ENCODE peak calls at places on chromosomes 12 and 14, in nine cellular contexts. G, Z, S, V, K, Q, J, D and H are unnamed samples. For H3K27me3 and H3K4me1, the result is how much of the 10 kb centered on the place peaks cover.

GRCh38 chr12:77407951-77408350 is 342.6 kb upstream of the E2F7 start:
- DNase-seq in G (no peak), Z (no peak), S (no peak), V (no peak), K (no peak), Q (no peak), J (no peak), D (no peak), H (no peak)

GRCh38 chr14:49992901-49993335 is 100.0 kb downstream of the ARF6 start:
- DNase-seq in G (no peak), Z (no peak), S (no peak), V (no peak), K (no peak), Q (peak), J (no peak), D (no peak), H (no peak)

GRCh38 chr12:553216-554000 is 93.7 kb downstream of the B4GALNT3 start:
- DNase-seq in G (no peak), Z (no peak), S (no peak), V (no peak), K (no peak), Q (no peak), J (no peak), D (no peak), H (no peak)

GRCh38 chr12:117038023-117038680 is 61.1 kb downstream of the TESC start:
- DNase-seq in G (no peak), Z (peak), S (no peak), V (no peak), K (no peak), Q (no peak), J (no peak), D (no peak), H (no peak)

GRCh38 chr14:23577004-23577681 is 1.4 kb downstream of the JPH4 start:
- DNase-seq in G (no peak), Z (no peak), S (no peak), V (peak), K (peak), Q (peak), J (no peak), D (no peak), H (peak)

GRCh38 chr12:109458771-109459208 is 18.3 kb downstream of the KCTD10 start:
- DNase-seq in G (no peak), Z (no peak), S (no peak), V (peak), K (peak), Q (peak), J (no peak), D (no peak), H (no peak)

GRCh38 chr12:25653487-25654175 is 100.5 kb upstream of the LMNTD1 start:
- DNase-seq in G (no peak), Z (no peak), S (no peak), V (no peak), K (no peak), Q (no peak), J (no peak), D (no peak), H (peak)

GRCh38 chr12:57491393-57492280 is 3.8 kb downstream of the MARS1 start:
- DNase-seq in G (no peak), Z (no peak), S (no peak), V (peak), K (no peak), Q (no peak), J (no peak), D (no peak), H (no peak)

GRCh38 chr12:121740847-121741246 is 28.3 kb downstream of the TMEM120B start:
- DNase-seq in G (no peak), Z (no peak), S (no peak), V (no peak), K (no peak), Q (no peak), J (no peak), D (no peak), H (no peak)

GRCh38 chr12:6090786-6091185 is 33.7 kb downstream of the VWF start:
- DNase-seq in G (no peak), Z (no peak), S (peak), V (no peak), K (no peak), Q (no peak), J (peak), D (peak), H (no peak)

GRCh38 chr12:67155863-67156262 is 113.3 kb upstream of the CAND1 start:
- DNase-seq in G (no peak), Z (no peak), S (no peak), V (no peak), K (no peak), Q (peak), J (no peak), D (no peak), H (no peak)

GRCh38 chr14:99075771-99076370 is 196.1 kb downstream of the BCL11B start:
- DNase-seq in G (no peak), Z (no peak), S (no peak), V (no peak), K (no peak), Q (no peak), J (no peak), D (no peak), H (no peak)

GRCh38 chr12:95545731-95546490 is 5.4 kb downstream of the USP44 start:
- DNase-seq in G (no peak), Z (no peak), S (no peak), V (peak), K (peak), Q (no peak), J (no peak), D (no peak), H (no peak)

GRCh38 chr14:32044454-32044853 is 32.6 kb upstream of the ARHGAP5 start:
- DNase-seq in G (no peak), Z (no peak), S (no peak), V (no peak), K (no peak), Q (no peak), J (no peak), D (no peak), H (no peak)

GRCh38 chr12:124861492-124861891 is 2.2 kb downstream of the SCARB1 start:
- DNase-seq in G (no peak), Z (peak), S (peak), V (peak), K (no peak), Q (no peak), J (no peak), D (peak), H (peak)

GRCh38 chr14:70709726-70710382 is 68.1 kb downstream of the TTC9 start:
- DNase-seq in G (no peak), Z (no peak), S (no peak), V (peak), K (no peak), Q (no peak), J (no peak), D (no peak), H (no peak)

GRCh38 chr12:49975370-49975761 is 2.6 kb downstream of the AQP6 start:
- DNase-seq in G (no peak), Z (peak), S (no peak), V (no peak), K (peak), Q (no peak), J (no peak), D (no peak), H (no peak)

GRCh38 chr12:125149160-125150108 is 84.2 kb downstream of the AACS start:
- DNase-seq in G (no peak), Z (no peak), S (no peak), V (no peak), K (no peak), Q (no peak), J (peak), D (no peak), H (no peak)

GRCh38 chr12:92089559-92089958 is 56.1 kb downstream of the BTG1 start:
- DNase-seq in G (no peak), Z (no peak), S (no peak), V (no peak), K (no peak), Q (peak), J (no peak), D (no peak), H (no peak)

GRCh38 chr12:71942259-71942658 is 3.6 kb downstream of the TPH2 start:
- DNase-seq in G (no peak), Z (no peak), S (no peak), V (no peak), K (no peak), Q (no peak), J (no peak), D (no peak), H (peak)
- H3K27me3 ChIP-seq in G (under half), Z (under half), S (half or more), V (under half), K (under half), Q (under half), J (under half), D (under half), H (under half)

GRCh38 chr12:4273651-4274395 is at the start of gene CCND2:
- DNase-seq in G (peak), Z (peak), S (peak), V (peak), K (peak), Q (peak), J (peak), D (peak), H (no peak)

GRCh38 chr12:4274396-4274959 is 916 bp downstream of the CCND2 start:
- DNase-seq in G (no peak), Z (peak), S (no peak), V (peak), K (peak), Q (peak), J (peak), D (no peak), H (no peak)

GRCh38 chr12:4272014-4272975 is 1.3 kb upstream of the CCND2 start:
- DNase-seq in G (peak), Z (peak), S (peak), V (peak), K (peak), Q (peak), J (peak), D (peak), H (no peak)

GRCh38 chr12:4271433-4272013 is 2.0 kb upstream of the CCND2 start:
- DNase-seq in G (no peak), Z (no peak), S (no peak), V (peak), K (peak), Q (no peak), J (no peak), D (no peak), H (no peak)

DNA sequence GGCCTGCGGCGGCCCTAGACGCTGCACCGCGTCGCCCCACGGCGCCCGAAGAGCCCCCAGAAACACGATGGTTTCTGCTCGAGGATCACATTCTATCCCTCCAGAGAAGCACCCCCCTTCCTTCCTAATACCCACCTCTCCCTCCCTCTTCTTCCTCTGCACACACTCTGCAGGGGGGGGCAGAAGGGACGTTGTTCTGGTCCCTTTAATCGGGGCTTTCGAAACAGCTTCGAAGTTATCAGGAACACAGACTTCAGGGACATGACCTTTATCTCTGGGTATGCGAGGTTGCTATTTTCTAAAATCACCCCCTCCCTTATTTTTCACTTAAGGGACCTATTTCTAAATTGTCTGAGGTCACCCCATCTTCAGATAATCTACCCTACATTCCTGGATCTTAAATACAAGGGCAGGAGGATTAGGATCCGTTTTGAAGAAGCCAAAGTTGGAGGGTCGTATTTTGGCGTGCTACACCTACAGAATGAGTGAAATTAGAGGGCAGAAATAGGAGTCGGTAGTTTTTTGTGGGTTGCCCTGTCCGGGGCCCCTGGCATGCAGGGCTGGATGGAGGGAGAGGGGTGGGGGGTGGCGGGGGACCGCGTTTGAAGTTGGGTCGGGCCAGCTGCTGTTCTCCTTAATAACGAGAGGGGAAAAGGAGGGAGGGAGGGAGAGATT is 449 bp upstream of the CCND2 start:
- DNase-seq in G (peak), Z (no peak), S (no peak), V (peak), K (peak), Q (no peak), J (no peak), D (no peak), H (no peak)
- H3K4me1 ChIP-seq in G (half or more), Z (under half), S (half or more), V (under half), K (under half), Q (under half), J (under half), D (half or more), H (under half)

GRCh38 chr14:37593496-37594237 is 1.4 kb downstream of the FOXA1 start:
- DNase-seq in G (no peak), Z (no peak), S (no peak), V (no peak), K (no peak), Q (no peak), J (no peak), D (no peak), H (no peak)
- H3K27me3 ChIP-seq in G (half or more), Z (under half), S (half or more), V (half or more), K (half or more), Q (half or more), J (under half), D (half or more), H (half or more)

DNA sequence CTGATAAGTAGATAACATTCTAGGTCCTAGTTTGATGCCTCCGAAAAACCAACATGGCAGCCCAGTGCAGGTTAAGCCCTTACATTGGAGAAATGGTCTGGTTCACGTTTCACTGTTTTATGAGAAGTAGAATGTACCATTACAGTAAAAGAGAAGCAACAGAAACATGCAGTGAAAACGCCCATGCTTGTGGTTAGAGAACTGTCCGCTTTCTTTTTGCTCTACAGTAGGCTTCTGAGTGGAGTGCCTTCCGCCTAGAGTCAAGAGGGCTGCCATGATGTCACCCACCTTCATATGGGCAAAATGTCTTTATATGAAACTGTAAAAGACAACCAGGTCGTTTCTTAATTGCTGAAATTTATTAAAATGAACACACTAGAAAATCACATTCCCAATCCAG is 190.3 kb upstream of the BCL2L14 start:
- DNase-seq in G (no peak), Z (no peak), S (no peak), V (no peak), K (no peak), Q (no peak), J (no peak), D (no peak), H (no peak)
- H3K4me1 ChIP-seq in G (under half), Z (under half), S (half or more), V (under half), K (under half), Q (under half), J (under half), D (half or more), H (under half)

DNA sequence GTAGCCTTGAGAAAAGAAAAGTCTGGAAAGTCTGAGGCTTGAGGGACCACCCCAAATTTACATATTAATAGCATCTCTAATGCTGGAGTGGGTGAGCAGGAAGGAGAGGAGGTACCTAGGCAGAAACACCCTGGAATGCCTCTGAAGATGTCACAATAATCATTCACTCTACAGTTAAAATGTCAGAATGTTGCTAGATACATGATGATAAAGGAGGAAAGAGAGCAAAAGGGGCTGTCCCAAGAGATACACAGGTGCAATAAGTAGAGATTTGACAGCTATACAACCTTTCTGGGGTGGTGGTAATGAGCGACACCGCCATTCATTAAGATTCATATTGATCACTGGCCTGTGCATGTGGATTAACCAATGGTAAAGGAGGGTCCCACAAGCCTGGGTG is 540.5 kb upstream of the FBXO33 start:
- DNase-seq in G (no peak), Z (no peak), S (no peak), V (no peak), K (no peak), Q (no peak), J (no peak), D (no peak), H (no peak)
- H3K27me3 ChIP-seq in G (under half), Z (under half), S (under half), V (under half), K (under half), Q (under half), J (under half), D (under half), H (under half)